ENCODE peak calls at places on chromosomes 6 and 20, in nine cellular contexts. W is A673, S is hepatocyte, A is fibroblast of lung, B is PC-9, E is psoas muscle, G is lower lobe of right lung, Y is uterus, C is neural progenitor cell. J is an unnamed sample. For H3K9me3, the result is how much of the 10 kb centered on the place peaks cover.

GRCh38 chr20:1871807-1872455 is 23.3 kb upstream of the SIRPA start:
- DNase-seq in B (no peak), Y (no peak), G (no peak), S (no peak), C (no peak), A (no peak), E (no peak), W (no peak), J (no peak)

GRCh38 chr20:50690979-50691584 is at the start of gene RIPOR3:
- DNase-seq in G (no peak), E (peak), S (peak), C (peak), W (peak), A (no peak), B (peak), Y (peak), J (no peak)

GRCh38 chr6:118596774-118597332 is 48.8 kb downstream of the PLN start:
- DNase-seq in E (no peak), G (no peak), C (no peak), W (no peak), B (no peak), S (no peak), Y (no peak), A (no peak), J (no peak)

GRCh38 chr6:87154641-87155271 is 609 bp upstream of the ZNF292 start:
- DNase-seq in B (peak), Y (no peak), E (no peak), S (peak), A (peak), G (no peak), W (peak), C (no peak), J (peak)

GRCh38 chr6:37919417-37920157 is 100.1 kb downstream of the ZFAND3 start:
- DNase-seq in S (no peak), B (no peak), G (no peak), E (no peak), C (no peak), A (peak), W (no peak), Y (no peak), J (no peak)

GRCh38 chr6:41059569-41059968 is 6.6 kb downstream of the APOBEC2 start:
- DNase-seq in A (peak), C (no peak), B (no peak), W (no peak), G (no peak), Y (no peak), S (no peak), E (no peak), J (no peak)

GRCh38 chr6:163179721-163180120 is 234.8 kb upstream of the QKI start:
- DNase-seq in A (no peak), C (no peak), S (no peak), Y (no peak), G (no peak), B (no peak), E (no peak), W (no peak), J (no peak)

GRCh38 chr20:47400685-47401084 is 44.2 kb upstream of the ZMYND8 start:
- DNase-seq in E (no peak), Y (no peak), W (peak), B (no peak), G (no peak), C (no peak), S (no peak), A (no peak), J (no peak)

GRCh38 chr6:40986364-40986763 is 52.7 kb downstream of the UNC5CL start:
- DNase-seq in A (no peak), C (no peak), S (no peak), B (no peak), Y (no peak), E (no peak), G (no peak), W (no peak), J (no peak)

GRCh38 chr6:159126590-159126989 is 42.6 kb upstream of the FNDC1 start:
- DNase-seq in G (no peak), B (no peak), S (no peak), Y (no peak), E (peak), W (no peak), C (no peak), A (no peak), J (no peak)

GRCh38 chr20:38321959-38322598 is 18.1 kb downstream of the BPI start:
- DNase-seq in B (no peak), C (peak), S (peak), G (no peak), W (peak), E (no peak), A (peak), Y (peak), J (no peak)

GRCh38 chr6:107822154-107823046 is 1.7 kb downstream of the SCML4 start:
- DNase-seq in B (no peak), E (no peak), S (no peak), C (no peak), W (no peak), Y (no peak), A (no peak), G (no peak), J (peak)

GRCh38 chr6:13375360-13375878 is 47.1 kb upstream of the TBC1D7 start:
- DNase-seq in G (no peak), E (no peak), C (no peak), Y (no peak), W (no peak), S (no peak), B (no peak), A (no peak), J (peak)

GRCh38 chr6:125869427-125869826 is 78.7 kb downstream of the NCOA7 start:
- DNase-seq in B (no peak), Y (no peak), A (no peak), C (no peak), E (no peak), W (no peak), G (no peak), S (no peak), J (no peak)

GRCh38 chr6:22227824-22228610 is 68.8 kb downstream of the PRL start:
- DNase-seq in W (peak), G (no peak), A (peak), E (no peak), S (no peak), Y (no peak), C (no peak), B (no peak), J (no peak)

GRCh38 chr6:5501837-5502236 is 240.5 kb downstream of the FARS2 start:
- DNase-seq in W (no peak), G (no peak), Y (no peak), E (no peak), A (no peak), S (no peak), C (peak), B (no peak), J (no peak)

GRCh38 chr6:160853946-160854345 is 137.6 kb upstream of the MAP3K4 start:
- DNase-seq in B (no peak), A (no peak), Y (no peak), S (no peak), G (no peak), E (no peak), C (no peak), W (no peak), J (no peak)

GRCh38 chr6:145502417-145502816 is 232.9 kb downstream of the EPM2A start:
- DNase-seq in C (no peak), G (no peak), W (peak), Y (no peak), A (no peak), E (no peak), S (peak), B (peak), J (no peak)

GRCh38 chr6:138862491-138862890 is 66.6 kb downstream of the ECT2L start:
- DNase-seq in E (no peak), A (no peak), W (no peak), G (no peak), B (no peak), C (no peak), Y (no peak), S (no peak), J (no peak)

GRCh38 chr6:110492584-110492983 is 16.2 kb upstream of the SLC22A16 start:
- DNase-seq in S (no peak), C (no peak), Y (no peak), E (no peak), B (no peak), A (no peak), G (no peak), W (no peak), J (no peak)

GRCh38 chr6:42131531-42131930 is 10.9 kb downstream of the C6orf132 start:
- DNase-seq in Y (no peak), W (no peak), B (peak), S (no peak), E (no peak), A (peak), C (no peak), G (no peak), J (no peak)

GRCh38 chr20:16615199-16615598 is 42.0 kb upstream of the KIF16B start:
- DNase-seq in G (no peak), A (peak), E (no peak), W (peak), C (no peak), B (peak), S (peak), Y (peak), J (no peak)

GRCh38 chr6:89412071-89413005 is at the start of gene RRAGD:
- DNase-seq in B (no peak), S (peak), W (peak), A (no peak), C (peak), Y (peak), E (peak), G (peak), J (peak)

GRCh38 chr6:156174026-156174880 is 602.9 kb upstream of the ARID1B start:
- DNase-seq in W (no peak), C (no peak), E (no peak), G (no peak), Y (no peak), S (no peak), A (no peak), B (no peak), J (no peak)

GRCh38 chr6:17816921-17817611 is 110.3 kb upstream of the NUP153 start:
- DNase-seq in S (peak), Y (no peak), E (no peak), W (peak), C (no peak), B (no peak), A (peak), G (no peak), J (no peak)

GRCh38 chr6:43308990-43309477 is 408 bp upstream of the CRIP3 start:
- DNase-seq in S (no peak), B (no peak), A (no peak), G (no peak), W (no peak), C (no peak), Y (no peak), E (no peak), J (no peak)

GRCh38 chr6:43310137-43310536 is 1.5 kb upstream of the CRIP3 start:
- DNase-seq in S (no peak), B (no peak), E (no peak), A (no peak), G (no peak), W (no peak), C (no peak), Y (no peak), J (no peak)

GRCh38 chr6:43307451-43308100 is 1.1 kb downstream of the CRIP3 start:
- DNase-seq in S (no peak), C (no peak), W (no peak), A (no peak), E (no peak), G (no peak), B (no peak), Y (no peak), J (no peak)

GRCh38 chr6:43306086-43306485 is 2.5 kb downstream of the CRIP3 start:
- DNase-seq in S (no peak), W (no peak), B (no peak), G (no peak), A (no peak), C (no peak), Y (no peak), E (no peak), J (no peak)

GRCh38 chr6:43308101-43308989 is at the start of gene CRIP3:
- DNase-seq in C (peak), A (peak), W (peak), G (peak), S (peak), B (peak), Y (peak), E (peak), J (peak)
- TF ChIP-seq CTCF in C (peak), A (no peak), W (no peak), G (peak), S (peak), B (peak), Y (no peak), E (no peak), J (peak)

GRCh38 chr6:44481056-44481455 is 93.5 kb downstream of the CDC5L start:
- DNase-seq in Y (no peak), G (no peak), B (no peak), C (no peak), S (no peak), E (no peak), A (no peak), W (no peak), J (no peak)
- H3K27ac ChIP-seq in Y (no peak), G (no peak), B (no peak), C (no peak), S (no peak), E (no peak), A (no peak), W (no peak), J (no peak)

DNA sequence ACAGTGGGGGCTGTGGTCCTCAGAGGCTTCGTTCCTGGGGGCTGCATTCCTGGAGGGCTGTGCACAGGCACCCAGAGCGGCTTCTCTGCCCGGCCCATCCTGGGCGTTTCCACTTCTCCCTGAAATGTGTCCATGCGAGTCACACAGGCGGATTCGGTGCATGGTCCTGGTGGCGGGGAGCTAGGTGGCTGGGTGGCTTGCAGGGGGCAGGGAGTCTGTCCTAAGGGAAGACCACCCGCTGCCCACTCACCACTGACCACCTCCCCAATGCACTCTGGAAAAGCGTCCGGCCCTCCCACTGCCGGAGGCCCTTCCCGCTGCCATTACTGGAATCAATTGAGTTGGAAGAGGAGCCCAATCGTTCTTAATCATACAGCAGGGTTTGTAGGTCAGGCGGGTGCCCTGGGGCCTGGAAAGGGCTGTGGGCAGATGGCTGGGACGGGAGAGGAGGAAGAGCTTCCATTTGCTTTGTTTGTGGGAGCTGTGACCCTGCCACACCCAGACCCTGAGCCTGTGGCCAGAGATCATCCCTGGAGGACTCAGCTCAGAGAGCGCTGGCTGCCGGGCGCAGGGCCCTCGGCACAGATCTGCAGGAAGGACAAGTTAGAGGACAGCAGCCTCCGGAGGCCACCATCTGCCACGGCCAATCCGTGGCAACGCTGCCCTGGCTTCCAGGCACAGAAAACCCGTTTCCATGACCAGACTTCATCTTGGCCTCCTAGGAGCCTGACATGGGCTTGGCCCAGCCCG is 6.3 kb downstream of the CHRNA4 start:
- DNase-seq in A (no peak), B (no peak), W (no peak), C (no peak), Y (no peak), E (no peak), S (no peak), G (no peak), J (no peak)
- H3K9me3 ChIP-seq in A (under half), B (under half), W (under half), C (under half), Y (under half), E (under half), S (under half), G (under half), J (under half)

GRCh38 chr6:38925110-38925509 is 123.5 kb upstream of the GLP1R start:
- DNase-seq in C (no peak), A (no peak), S (no peak), W (no peak), Y (no peak), G (no peak), E (no peak), B (no peak), J (no peak)

GRCh38 chr6:38933426-38933825 is 115.2 kb upstream of the GLP1R start:
- DNase-seq in A (peak), Y (no peak), C (no peak), S (peak), W (peak), E (no peak), B (no peak), G (no peak), J (no peak)

GRCh38 chr6:38935051-38935450 is 113.5 kb upstream of the GLP1R start:
- DNase-seq in A (no peak), Y (no peak), S (no peak), B (no peak), G (no peak), E (no peak), C (no peak), W (no peak), J (no peak)

GRCh38 chr6:38929560-38929959 is 119.0 kb upstream of the GLP1R start:
- DNase-seq in E (no peak), G (no peak), A (no peak), C (no peak), Y (no peak), W (no peak), B (no peak), S (no peak), J (no peak)
- TF ChIP-seq CTCF in E (no peak), G (no peak), A (no peak), C (no peak), Y (no peak), W (no peak), B (no peak), S (no peak), J (no peak)

GRCh38 chr20:62816879-62817873 is at the start of gene COL9A3:
- DNase-seq in B (no peak), C (peak), A (no peak), Y (no peak), E (no peak), W (no peak), S (peak), G (no peak), J (no peak)
- H3K27ac ChIP-seq in B (no peak), C (no peak), A (no peak), Y (no peak), E (no peak), W (no peak), S (no peak), G (no peak), J (no peak)

J was measured in CD4-positive, alpha-beta T cell.